ENCODE peak calls at places on chromosomes 16 and 17, in eight cellular contexts. W is AG08396; Z is EH; R is endothelial cell; U is CD8-positive, alpha-beta T cell; C is activated CD4-positive, alpha-beta T cell treated with anti-CD3 and anti-CD28 coated beads for 48 hours; E is iris pigment epithelial cell; D is CMK. I is an unnamed sample.

GRCh38 chr17:82696916-82697807 is 1.3 kb downstream of the RAB40B start:
- DNase-seq in W (peak; percentile 51), Z (peak; percentile 9), R (no peak), U (no peak), C (peak; percentile 26), E (peak; percentile 20), D (no peak), I (no peak)

GRCh38 chr17:34672176-34672785 is 92.9 kb downstream of the TMEM132E start:
- DNase-seq in W (no peak), Z (no peak), R (no peak), U (no peak), C (no peak), E (no peak), D (no peak), I (no peak)

GRCh38 chr17:50935201-50936124 is 69.3 kb upstream of the TOB1 start:
- DNase-seq in W (no peak), Z (no peak), R (no peak), U (no peak), C (no peak), E (no peak), D (no peak), I (no peak)

GRCh38 chr17:40190197-40191021 is 13.1 kb downstream of the RAPGEFL1 start:
- DNase-seq in W (no peak), Z (peak; percentile 25), R (peak; percentile 61), U (peak; percentile 27), C (peak; percentile 59), E (no peak), D (no peak), I (no peak)

GRCh38 chr16:84357191-84357651 is 11.1 kb upstream of the ATP2C2 start:
- DNase-seq in W (no peak), Z (peak; percentile 28), R (no peak), U (no peak), C (peak; percentile 54), E (peak; percentile 48), D (no peak), I (no peak)

GRCh38 chr16:83928341-83929055 is 24.5 kb upstream of the OSGIN1 start:
- DNase-seq in W (peak; percentile 84), Z (peak; percentile 59), R (no peak), U (no peak), C (no peak), E (peak; percentile 98), D (no peak), I (no peak)

GRCh38 chr16:23999663-24000062 is 163.9 kb downstream of the PRKCB start:
- DNase-seq in W (no peak), Z (no peak), R (no peak), U (no peak), C (peak; percentile 82), E (no peak), D (no peak), I (no peak)

GRCh38 chr16:12403746-12404658 is 399.7 kb downstream of the CPPED1 start:
- DNase-seq in W (no peak), Z (no peak), R (peak; percentile 20), U (no peak), C (no peak), E (no peak), D (no peak), I (no peak)

GRCh38 chr16:2791174-2791573 is 3.8 kb upstream of the PRSS33 start:
- DNase-seq in W (no peak), Z (no peak), R (no peak), U (no peak), C (no peak), E (no peak), D (no peak), I (no peak)

GRCh38 chr17:48500435-48501426 is 30.1 kb downstream of the HOXB1 start:
- DNase-seq in W (no peak), Z (no peak), R (no peak), U (no peak), C (no peak), E (peak; percentile 69), D (no peak), I (no peak)

GRCh38 chr17:10069301-10069700 is 129.1 kb downstream of the GAS7 start:
- DNase-seq in W (no peak), Z (no peak), R (no peak), U (no peak), C (no peak), E (no peak), D (no peak), I (no peak)

GRCh38 chr17:77786740-77787505 is 171.6 kb upstream of the TNRC6C start:
- DNase-seq in W (no peak), Z (peak; percentile 6), R (peak; percentile 47), U (no peak), C (no peak), E (no peak), D (no peak), I (no peak)

GRCh38 chr16:31404353-31405064 is 11.4 kb downstream of the ITGAD start:
- DNase-seq in W (peak; percentile 55), Z (peak; percentile 30), R (no peak), U (no peak), C (no peak), E (peak; percentile 32), D (peak; percentile 58), I (no peak)

GRCh38 chr16:82033683-82034300 is 1.3 kb upstream of the HSD17B2 start:
- DNase-seq in W (no peak), Z (no peak), R (no peak), U (no peak), C (no peak), E (no peak), D (no peak), I (no peak)

GRCh38 chr16:66508261-66508913 is 41.5 kb downstream of the TK2 start:
- DNase-seq in W (no peak), Z (peak; percentile 81), R (no peak), U (no peak), C (no peak), E (peak; percentile 36), D (no peak), I (no peak)

GRCh38 chr16:58025351-58026138 is at the start of gene MMP15:
- DNase-seq in W (peak; percentile 81), Z (peak; percentile 59), R (peak; percentile 80), U (peak; percentile 59), C (peak; percentile 74), E (peak; percentile 77), D (peak; percentile 45), I (peak; percentile 56)

GRCh38 chr17:82297280-82297803 is 20.1 kb downstream of the CD7 start:
- DNase-seq in W (no peak), Z (peak; percentile 82), R (no peak), U (peak; percentile 83), C (peak; percentile 94), E (peak; percentile 96), D (no peak), I (peak; percentile 51)

GRCh38 chr17:58517928-58518609 is 3.6 kb upstream of the MTMR4 start:
- DNase-seq in W (peak; percentile 99), Z (peak; percentile 100), R (peak; percentile 98), U (peak; percentile 99), C (peak; percentile 100), E (peak; percentile 100), D (peak; percentile 99), I (peak; percentile 100)

GRCh38 chr16:84258266-84258665 is 18.5 kb upstream of the KCNG4 start:
- DNase-seq in W (no peak), Z (no peak), R (no peak), U (no peak), C (no peak), E (no peak), D (no peak), I (no peak)

GRCh38 chr17:9647014-9647413 is 1.7 kb downstream of the USP43 start:
- DNase-seq in W (no peak), Z (no peak), R (no peak), U (no peak), C (no peak), E (peak; percentile 17), D (no peak), I (no peak)

GRCh38 chr17:3019761-3020160 is 43.6 kb downstream of the OR1D5 start:
- DNase-seq in W (no peak), Z (no peak), R (no peak), U (no peak), C (no peak), E (no peak), D (no peak), I (no peak)

I was measured in T-helper 2 cell.